ENCODE peak calls at places on chromosome 19, in six cellular contexts. L, T, Y, W, B and H are unnamed samples.

GRCh38 chr19:46271488-46272197 is 25.2 kb upstream of the HIF3A start:
- DNase-seq in W (peak), Y (no peak), L (no peak), T (no peak), B (peak), H (peak)

GRCh38 chr19:38073806-38074685 is 150.0 kb downstream of the DPF1 start:
- DNase-seq in Y (peak), L (peak), B (peak), T (peak), W (no peak), H (peak)

GRCh38 chr19:14410054-14410774 is 8.9 kb downstream of the DDX39A start:
- DNase-seq in B (no peak), T (no peak), W (no peak), L (no peak), Y (no peak), H (no peak)

GRCh38 chr19:48925240-48925843 is 8.2 kb upstream of the DHDH start:
- DNase-seq in W (no peak), Y (no peak), L (no peak), T (no peak), B (peak), H (no peak)

GRCh38 chr19:9702186-9702585 is 27.3 kb upstream of the ZNF562 start:
- DNase-seq in B (no peak), W (peak), Y (no peak), T (no peak), L (no peak), H (no peak)

GRCh38 chr19:10299545-10300458 is 9.8 kb downstream of the ZGLP1 start:
- DNase-seq in W (no peak), T (no peak), B (no peak), L (no peak), Y (no peak), H (no peak)

GRCh38 chr19:16429066-16429758 is 42.6 kb downstream of the EPS15L1 start:
- DNase-seq in B (no peak), L (no peak), Y (no peak), W (no peak), T (no peak), H (no peak)

GRCh38 chr19:44807652-44808462 is 1.0 kb upstream of the BCAM start:
- DNase-seq in T (peak), Y (peak), B (peak), W (peak), L (peak), H (peak)

GRCh38 chr19:3163230-3163886 is 15.2 kb upstream of the S1PR4 start:
- DNase-seq in W (peak), L (peak), B (peak), Y (peak), T (peak), H (peak)

GRCh38 chr19:5113633-5114586 is 145.0 kb downstream of the KDM4B start:
- DNase-seq in L (no peak), W (no peak), T (no peak), Y (no peak), B (no peak), H (no peak)

GRCh38 chr19:27672309-27673047 is 1540.5 kb downstream of the UQCRFS1 start:
- DNase-seq in B (no peak), L (no peak), W (no peak), T (no peak), Y (no peak), H (no peak)

GRCh38 chr19:46442808-46443450 is 14.2 kb upstream of the PNMA8C start:
- DNase-seq in Y (no peak), W (peak), B (peak), L (no peak), T (no peak), H (peak)

GRCh38 chr19:5341448-5341820 is 822 bp upstream of the PTPRS start:
- DNase-seq in Y (no peak), T (no peak), W (peak), B (no peak), L (no peak), H (no peak)

GRCh38 chr19:35265126-35265995 is 3.4 kb upstream of the USF2 start:
- DNase-seq in L (peak), W (no peak), T (no peak), Y (no peak), B (no peak), H (no peak)

GRCh38 chr19:17642656-17643055 is 45.5 kb downstream of the UNC13A start:
- DNase-seq in Y (no peak), T (no peak), L (no peak), W (no peak), B (no peak), H (no peak)

GRCh38 chr19:49017666-49018351 is 918 bp upstream of the LHB start:
- DNase-seq in B (peak), T (no peak), Y (no peak), W (peak), L (peak), H (peak)

GRCh38 chr19:52679598-52679997 is 41.4 kb upstream of the ZNF83 start:
- DNase-seq in Y (no peak), B (no peak), W (no peak), T (no peak), L (no peak), H (no peak)

GRCh38 chr19:46678110-46678732 is 17.2 kb upstream of the DACT3 start:
- DNase-seq in L (peak), W (no peak), T (no peak), Y (no peak), B (no peak), H (no peak)

GRCh38 chr19:16111160-16111908 is at the start of gene RAB8A:
- DNase-seq in Y (peak), T (peak), W (peak), L (peak), B (peak), H (peak)

GRCh38 chr19:10863107-10863700 is 8.1 kb upstream of the CARM1 start:
- DNase-seq in B (no peak), L (no peak), W (peak), T (no peak), Y (no peak), H (peak)

GRCh38 chr19:16025108-16026101 is 50.9 kb upstream of the TPM4 start:
- DNase-seq in W (peak), Y (no peak), B (peak), L (peak), T (no peak), H (peak)

GRCh38 chr19:27657271-27658051 is 1555.5 kb downstream of the UQCRFS1 start:
- DNase-seq in Y (no peak), B (no peak), L (peak), W (no peak), T (no peak), H (no peak)

GRCh38 chr19:35088514-35088913 is 27.1 kb upstream of the FXYD3 start:
- DNase-seq in T (no peak), Y (no peak), B (peak), W (peak), L (no peak), H (peak)

GRCh38 chr19:15138427-15138826 is 31.2 kb downstream of the SYDE1 start:
- DNase-seq in W (no peak), Y (no peak), T (no peak), L (no peak), B (peak), H (peak)

GRCh38 chr19:35782589-35782988 is 7.2 kb downstream of the ARHGAP33 start:
- DNase-seq in L (no peak), W (no peak), Y (no peak), B (no peak), T (no peak), H (no peak)

GRCh38 chr19:30281903-30282302 is 90.3 kb upstream of the ZNF536 start:
- DNase-seq in L (no peak), T (no peak), B (no peak), W (no peak), Y (no peak), H (no peak)

GRCh38 chr19:13981467-13981866 is 24.7 kb downstream of the RFX1 start:
- DNase-seq in T (no peak), W (no peak), L (no peak), B (no peak), Y (no peak), H (no peak)

GRCh38 chr19:13981021-13981420 is 25.1 kb downstream of the RFX1 start:
- DNase-seq in B (no peak), T (no peak), L (no peak), W (peak), Y (no peak), H (no peak)

GRCh38 chr19:12783226-12783848 is 7.9 kb upstream of the JUNB start:
- DNase-seq in L (no peak), T (no peak), B (no peak), W (no peak), Y (no peak), H (peak)

GRCh38 chr19:3392480-3392879 is 26.1 kb downstream of the NFIC start:
- DNase-seq in Y (no peak), T (no peak), B (no peak), W (no peak), L (no peak), H (no peak)

GRCh38 chr19:47518139-47518538 is 3.3 kb upstream of the NAPA start:
- DNase-seq in T (no peak), Y (no peak), L (no peak), B (no peak), W (no peak), H (no peak)

GRCh38 chr19:38079926-38080380 is 144.1 kb downstream of the DPF1 start:
- DNase-seq in B (peak), L (no peak), W (no peak), Y (no peak), T (no peak), H (peak)

GRCh38 chr19:34838248-34838647 is 65.2 kb upstream of the ZNF599 start:
- DNase-seq in B (no peak), W (no peak), Y (no peak), T (no peak), L (no peak), H (no peak)

GRCh38 chr19:36113895-36114762 is 546 bp downstream of the POLR2I start:
- DNase-seq in T (no peak), L (peak), B (peak), W (no peak), Y (no peak), H (peak)

GRCh38 chr19:6047256-6047655 is 63.0 kb downstream of the RFX2 start:
- DNase-seq in W (no peak), L (no peak), B (no peak), T (no peak), Y (no peak), H (no peak)

GRCh38 chr19:13835791-13836723 is 40.8 kb downstream of the ZSWIM4 start:
- DNase-seq in L (no peak), B (no peak), W (peak), T (no peak), Y (no peak), H (peak)

GRCh38 chr19:33514885-33515485 is 6.6 kb downstream of the PEPD start:
- DNase-seq in T (no peak), B (peak), L (no peak), W (no peak), Y (no peak), H (peak)
- H3K14ac ChIP-seq in T (no peak), B (no peak), L (no peak), W (no peak), Y (no peak), H (no peak)

DNA sequence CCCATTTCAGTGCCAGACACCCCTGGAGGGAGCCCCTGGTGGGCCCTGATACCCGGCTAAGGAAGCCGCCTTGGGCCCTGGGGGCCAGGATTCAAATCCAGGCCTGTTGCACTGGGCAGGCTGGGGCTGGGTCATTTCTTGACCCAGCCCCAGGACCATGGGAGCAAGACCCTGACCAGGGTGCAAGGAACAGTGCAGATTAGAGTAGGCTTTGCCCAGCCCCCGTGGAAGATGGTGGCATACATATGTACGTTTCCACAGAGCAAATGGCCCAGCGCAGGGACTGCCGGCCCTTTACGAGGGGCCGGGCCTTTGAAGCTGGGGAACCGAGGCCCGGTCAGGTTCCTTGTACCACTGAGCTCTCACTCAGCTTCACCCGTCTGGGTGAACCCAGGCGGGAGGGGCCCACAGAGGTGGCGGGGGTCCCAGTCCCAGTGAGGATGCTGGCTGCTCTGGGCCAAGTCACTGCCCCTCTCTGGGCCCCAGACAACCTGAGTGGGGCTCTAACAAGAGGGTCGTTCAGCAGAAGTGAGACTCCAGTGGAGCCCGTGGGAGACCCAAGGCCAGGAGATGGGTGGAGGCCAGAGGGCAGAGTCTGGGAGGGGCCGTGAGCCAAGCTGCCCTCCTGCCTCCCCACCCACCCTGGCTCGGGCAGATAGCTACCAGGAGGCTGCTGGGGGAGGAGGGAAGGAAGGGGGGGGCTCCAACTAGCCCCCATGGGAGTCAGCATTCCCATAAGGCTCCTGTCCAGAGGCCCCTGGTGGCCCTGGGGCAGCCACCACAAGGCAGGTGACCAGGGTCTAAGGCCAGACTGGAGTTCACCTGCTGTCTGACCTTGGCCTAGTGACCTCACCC is 2.7 kb downstream of the MKNK2 start:
- DNase-seq in W (no peak), Y (no peak), T (no peak), B (no peak), L (peak), H (no peak)
- H3K14ac ChIP-seq in W (no peak), Y (peak), T (no peak), B (no peak), L (no peak), H (no peak)

DNA sequence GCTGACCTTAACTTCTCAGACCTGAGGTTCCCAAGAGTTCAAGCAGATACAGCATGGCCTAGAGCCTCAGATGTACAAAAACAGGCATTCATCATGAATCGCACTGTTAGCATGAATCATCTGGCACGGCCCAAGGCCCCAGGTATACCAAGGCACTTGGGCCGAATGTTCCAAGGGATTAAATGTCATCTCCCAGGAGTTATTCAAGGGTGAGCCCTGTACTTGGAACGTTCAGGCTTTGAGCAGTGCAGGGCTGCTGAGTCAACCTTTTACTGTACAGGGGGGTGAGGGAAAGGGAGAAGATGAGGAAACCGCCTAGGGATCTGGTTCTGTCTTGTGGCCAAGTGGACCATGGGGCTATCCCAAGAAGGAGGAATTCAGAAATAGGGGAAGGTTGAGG is 6.3 kb downstream of the KLK3 start:
- DNase-seq in T (no peak), B (no peak), Y (no peak), W (no peak), L (no peak), H (no peak)
- H3K14ac ChIP-seq in T (no peak), B (no peak), Y (no peak), W (no peak), L (no peak), H (no peak)

DNA sequence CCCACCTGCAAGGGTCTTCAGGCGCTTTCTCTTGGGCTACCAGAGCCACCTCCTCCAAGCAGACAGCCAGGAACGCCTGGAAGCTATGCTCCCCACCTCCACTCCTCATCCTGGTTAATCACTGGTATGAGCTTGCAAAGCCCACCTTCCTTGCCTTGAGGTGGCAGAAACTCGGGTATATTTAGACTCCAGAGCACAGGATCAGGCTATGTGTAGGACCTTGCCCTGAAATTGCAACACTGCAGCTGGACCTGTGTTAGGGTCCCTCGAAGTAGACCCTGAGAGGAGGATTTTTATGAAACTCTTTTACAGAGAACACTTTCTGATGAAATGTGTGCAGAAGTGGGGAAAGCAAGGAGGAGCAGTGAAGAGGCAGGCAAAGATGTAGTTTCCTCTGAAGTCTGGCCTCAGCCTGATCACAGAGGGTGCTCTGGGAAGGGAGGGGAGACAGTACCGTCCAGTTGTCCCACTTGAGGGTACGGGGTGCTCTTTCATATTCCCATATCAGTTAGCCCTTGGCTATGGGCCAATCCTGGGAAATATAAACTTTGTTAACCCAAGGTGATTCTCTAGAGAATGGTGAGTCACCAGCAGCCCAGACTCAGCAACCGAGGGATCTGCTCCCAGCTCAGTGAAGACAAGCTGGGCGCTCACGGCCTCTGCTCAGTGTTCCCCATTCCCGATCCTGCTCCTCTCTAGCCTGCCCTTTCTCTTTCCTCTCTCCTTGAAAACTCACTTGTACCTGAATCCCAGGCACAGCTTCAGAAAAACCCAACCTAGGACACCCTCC is 157.9 kb downstream of the UQCRFS1 start:
- DNase-seq in B (no peak), Y (no peak), T (no peak), L (no peak), W (no peak), H (no peak)
- H3K14ac ChIP-seq in B (no peak), Y (no peak), T (no peak), L (no peak), W (no peak), H (no peak)

GRCh38 chr19:19368087-19368486 is 37.4 kb upstream of the GATAD2A start:
- DNase-seq in L (no peak), B (no peak), Y (no peak), T (no peak), W (no peak), H (no peak)

GRCh38 chr19:19361075-19361594 is 40.5 kb downstream of the MAU2 start:
- DNase-seq in Y (peak), T (peak), L (peak), W (peak), B (peak), H (peak)

GRCh38 chr19:19371056-19371455 is 34.4 kb upstream of the GATAD2A start:
- DNase-seq in Y (no peak), L (no peak), B (no peak), T (no peak), W (peak), H (no peak)

GRCh38 chr19:19362075-19362474 is 41.4 kb downstream of the MAU2 start:
- DNase-seq in Y (no peak), T (no peak), W (no peak), B (no peak), L (no peak), H (no peak)

GRCh38 chr19:19366691-19367396 is 38.6 kb upstream of the GATAD2A start:
- DNase-seq in T (peak), W (peak), L (peak), B (peak), Y (peak), H (peak)
- H3K14ac ChIP-seq in T (no peak), W (no peak), L (no peak), B (peak), Y (no peak), H (peak)

GRCh38 chr19:50280983-50281382 is 48.2 kb downstream of the KCNC3 start:
- DNase-seq in L (no peak), T (no peak), W (no peak), Y (no peak), B (no peak), H (no peak)
- H3K14ac ChIP-seq in L (no peak), T (no peak), W (no peak), Y (no peak), B (no peak), H (no peak)

DNA sequence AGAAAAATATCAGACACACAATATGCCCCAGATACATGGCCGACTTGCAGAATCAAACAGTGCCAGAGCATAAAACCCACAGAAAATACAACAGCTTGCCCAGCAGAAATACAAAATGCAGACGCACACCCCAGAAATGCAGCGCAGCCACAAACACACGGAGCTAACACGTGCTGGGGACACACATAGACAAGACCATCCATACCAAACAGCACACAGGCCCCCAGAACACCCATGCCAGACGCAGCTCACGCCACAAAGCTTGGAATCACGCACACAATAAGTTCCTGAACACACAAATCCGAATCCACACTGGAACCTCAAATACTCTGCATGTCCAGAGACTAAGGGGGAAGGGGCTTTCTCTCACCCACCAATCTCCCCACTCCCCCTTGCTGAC is 17.1 kb downstream of the CCDC97 start:
- DNase-seq in L (no peak), Y (no peak), B (no peak), W (no peak), T (no peak), H (peak)
- H3K14ac ChIP-seq in L (no peak), Y (peak), B (peak), W (peak), T (no peak), H (no peak)